ENCODE peak calls at places on chromosomes 6 and 20, in eight cellular contexts. W is activated CD8-positive, alpha-beta memory T cell treated with anti-CD3 and anti-CD28 coated beads for 1 hour; V is D341Med; R is amygdala; M is tibial nerve; L is activated T-cell treated with anti-CD3 and anti-CD28 coated beads, Interleukin-2, amount 50 U/mL, for 1 hour; G is NCI-H1105 treated with DMSO at 0.1 percent for 48 hours; N is stimulated activated CD8-positive, alpha-beta memory T cell treated with anti-CD3 and anti-CD28 coated beads, Interleukin-7, amount 100 ng/mL, for 1 hour. Y is an unnamed sample.

GRCh38 chr6:90103056-90103793 is 193.4 kb downstream of the BACH2 start:
- DNase-seq in R (no peak), L (no peak), M (no peak), N (no peak), G (no peak), V (no peak), W (no peak), Y (no peak)

GRCh38 chr20:8216375-8217200 is 84.5 kb downstream of the PLCB1 start:
- DNase-seq in V (no peak), G (no peak), N (no peak), R (no peak), M (no peak), W (no peak), L (no peak), Y (no peak)

GRCh38 chr20:11755071-11755881 is 162.4 kb upstream of the BTBD3 start:
- DNase-seq in G (no peak), M (no peak), L (no peak), V (no peak), W (no peak), N (no peak), R (no peak), Y (peak; percentile 69)

GRCh38 chr6:3202999-3203696 is 24.3 kb downstream of the TUBB2B start:
- DNase-seq in M (no peak), W (no peak), L (no peak), N (no peak), R (no peak), V (no peak), G (no peak), Y (no peak)

GRCh38 chr20:19774086-19774933 is 16.3 kb downstream of the RIN2 start:
- DNase-seq in G (no peak), M (no peak), L (no peak), R (no peak), V (no peak), N (no peak), W (no peak), Y (no peak)

GRCh38 chr20:34365765-34366213 is 2.7 kb downstream of the ITCH start:
- DNase-seq in W (no peak), M (no peak), N (no peak), G (no peak), R (no peak), L (no peak), V (no peak), Y (no peak)

GRCh38 chr6:149259753-149260152 is 57.8 kb upstream of the TAB2 start:
- DNase-seq in W (no peak), V (no peak), N (no peak), G (no peak), M (peak; percentile 19), L (no peak), R (no peak), Y (no peak)

GRCh38 chr6:14117158-14118090 is at the start of gene CD83:
- DNase-seq in W (peak; percentile 48), L (peak; percentile 88), N (peak; percentile 63), V (peak; percentile 96), R (no peak), M (no peak), G (peak; percentile 61), Y (no peak)

GRCh38 chr6:150179030-150179429 is 36.2 kb downstream of the PPP1R14C start:
- DNase-seq in L (no peak), G (no peak), W (no peak), R (no peak), V (no peak), M (no peak), N (no peak), Y (no peak)

GRCh38 chr20:6558361-6558760 is 209.1 kb upstream of the BMP2 start:
- DNase-seq in G (no peak), N (no peak), L (no peak), V (no peak), R (no peak), M (no peak), W (no peak), Y (no peak)

GRCh38 chr20:46638367-46639274 is 12.6 kb downstream of the SLC13A3 start:
- DNase-seq in W (no peak), V (no peak), N (no peak), M (no peak), G (no peak), L (no peak), R (no peak), Y (no peak)

GRCh38 chr6:81844686-81845085 is 92.2 kb upstream of the TENT5A start:
- DNase-seq in N (no peak), R (no peak), V (no peak), W (no peak), M (no peak), G (no peak), L (no peak), Y (no peak)